ENCODE peak calls at places on chromosomes 5 and 9, in four cellular contexts. F, C, W and E are unnamed samples.

GRCh38 chr9:29968831-29969230 is 2395.6 kb upstream of the C9orf72 start:
- DNase-seq in F (no peak), C (no peak), W (no peak), E (no peak)

GRCh38 chr9:97924386-97924785 is 2.1 kb upstream of the TRMO start:
- DNase-seq in F (no peak), C (no peak), W (no peak), E (peak)

GRCh38 chr5:10634562-10634961 is 70.7 kb downstream of the ANKRD33B start:
- DNase-seq in F (no peak), C (no peak), W (no peak), E (no peak)

GRCh38 chr9:37740128-37740527 is 13.5 kb upstream of the TRMT10B start:
- DNase-seq in F (no peak), C (no peak), W (no peak), E (no peak)

GRCh38 chr9:133191989-133192388 is 17.1 kb downstream of the OBP2B start:
- DNase-seq in F (no peak), C (no peak), W (no peak), E (no peak)

GRCh38 chr5:176559683-176560082 is 10.5 kb downstream of the CDHR2 start:
- DNase-seq in F (no peak), C (no peak), W (peak), E (no peak)

GRCh38 chr5:93622240-93622885 is 39.3 kb downstream of the NR2F1 start:
- DNase-seq in F (no peak), C (no peak), W (no peak), E (no peak)

GRCh38 chr9:16637938-16638337 is 232.5 kb downstream of the BNC2 start:
- DNase-seq in F (no peak), C (no peak), W (no peak), E (no peak)

GRCh38 chr5:12901696-12902095 is 997.5 kb upstream of the CTNND2 start:
- DNase-seq in F (no peak), C (no peak), W (peak), E (no peak)

GRCh38 chr9:2059131-2059929 is 44.2 kb downstream of the SMARCA2 start:
- DNase-seq in F (no peak), C (no peak), W (no peak), E (no peak)

GRCh38 chr9:94799578-94800264 is 73.2 kb downstream of the AOPEP start:
- DNase-seq in F (no peak), C (no peak), W (peak), E (no peak)

GRCh38 chr5:159638954-159639559 is 277.2 kb upstream of the ADRA1B start:
- DNase-seq in F (no peak), C (no peak), W (no peak), E (no peak)

GRCh38 chr9:126838055-126838811 is 22.2 kb upstream of the ZBTB34 start:
- DNase-seq in F (no peak), C (no peak), W (no peak), E (no peak)

GRCh38 chr9:9170735-9171134 is 1371.2 kb upstream of the DMAC1 start:
- DNase-seq in F (no peak), C (no peak), W (no peak), E (no peak)

GRCh38 chr5:37889612-37890317 is 49.9 kb upstream of the GDNF start:
- DNase-seq in F (no peak), C (no peak), W (peak), E (no peak)

GRCh38 chr5:133199366-133199901 is 147.6 kb downstream of the HSPA4 start:
- DNase-seq in F (no peak), C (no peak), W (no peak), E (no peak)

GRCh38 chr5:77957-78804 is 13.8 kb upstream of the PLEKHG4B start:
- DNase-seq in F (no peak), C (no peak), W (peak), E (peak)

GRCh38 chr9:120708526-120709224 is 5.6 kb downstream of the MEGF9 start:
- DNase-seq in F (no peak), C (no peak), W (peak), E (no peak)

GRCh38 chr5:22560115-22560514 is 293.0 kb downstream of the CDH12 start:
- DNase-seq in F (no peak), C (no peak), W (peak), E (no peak)

GRCh38 chr9:133048595-133048994 is 13.2 kb upstream of the CEL start:
- DNase-seq in F (no peak), C (no peak), W (no peak), E (no peak)

GRCh38 chr9:17574342-17574741 is 4.5 kb upstream of the SH3GL2 start:
- DNase-seq in F (no peak), C (no peak), W (no peak), E (no peak)

GRCh38 chr9:114513952-114514267 is 8.6 kb upstream of the WHRN start:
- DNase-seq in F (no peak), C (no peak), W (no peak), E (no peak)

GRCh38 chr9:78893758-78894157 is 596.8 kb downstream of the PSAT1 start:
- DNase-seq in F (no peak), C (no peak), W (no peak), E (no peak)

GRCh38 chr9:69044226-69045219 is 9.0 kb downstream of the FXN start:
- DNase-seq in F (no peak), C (peak), W (no peak), E (no peak)

GRCh38 chr5:138054863-138055558 is 22.1 kb upstream of the FAM13B start:
- DNase-seq in F (no peak), C (no peak), W (no peak), E (no peak)

GRCh38 chr9:70573308-70573707 is 158.9 kb upstream of the KLF9 start:
- DNase-seq in F (no peak), C (no peak), W (no peak), E (no peak)

GRCh38 chr5:27191786-27192505 is 153.6 kb upstream of the CDH9 start:
- DNase-seq in F (no peak), C (no peak), W (peak), E (no peak)